ENCODE peak calls at places on chromosomes 7 and 10, in six cellular contexts. B is breast epithelium; L is HFF-Myc; R is CD4-positive, alpha-beta T cell; S is tibial artery; Z is K562. J is an unnamed sample.

GRCh38 chr10:96413151-96413787 is 54.5 kb upstream of the OPALIN start:
- DNase-seq in B (no peak), L (no peak), R (no peak), S (peak), Z (peak), J (peak)

GRCh38 chr10:128049226-128050010 is 76.8 kb downstream of the MKI67 start:
- DNase-seq in B (no peak), L (no peak), R (no peak), S (no peak), Z (no peak), J (no peak)

GRCh38 chr10:124532106-124532641 is 70.6 kb downstream of the LHPP start:
- DNase-seq in B (no peak), L (no peak), R (no peak), S (no peak), Z (peak), J (peak)

GRCh38 chr7:124992881-124993562 is 63.4 kb upstream of the POT1 start:
- DNase-seq in B (no peak), L (no peak), R (no peak), S (peak), Z (peak), J (no peak)

GRCh38 chr7:124701955-124702354 is 63.6 kb downstream of the GPR37 start:
- DNase-seq in B (no peak), L (no peak), R (no peak), S (no peak), Z (no peak), J (no peak)

GRCh38 chr10:69783515-69783914 is 18.2 kb upstream of the COL13A1 start:
- DNase-seq in B (no peak), L (no peak), R (no peak), S (no peak), Z (no peak), J (no peak)

GRCh38 chr10:131930586-131931330 is 29.9 kb downstream of the PPP2R2D start:
- DNase-seq in B (no peak), L (no peak), R (no peak), S (no peak), Z (no peak), J (no peak)

GRCh38 chr10:3668276-3668960 is 116.6 kb downstream of the KLF6 start:
- DNase-seq in B (no peak), L (peak), R (peak), S (no peak), Z (peak), J (peak)

GRCh38 chr7:127704211-127704610 is 52.2 kb downstream of the SND1 start:
- DNase-seq in B (no peak), L (no peak), R (no peak), S (no peak), Z (no peak), J (no peak)

GRCh38 chr10:35422236-35422635 is 85.9 kb downstream of the CCNY start:
- DNase-seq in B (no peak), L (no peak), R (no peak), S (no peak), Z (no peak), J (no peak)

GRCh38 chr10:69802424-69803161 is 887 bp downstream of the COL13A1 start:
- DNase-seq in B (no peak), L (no peak), R (no peak), S (peak), Z (no peak), J (peak)

GRCh38 chr7:805261-805660 is 27.0 kb upstream of the SUN1 start:
- DNase-seq in B (no peak), L (no peak), R (no peak), S (no peak), Z (no peak), J (no peak)

GRCh38 chr10:108095932-108096925 is 931.7 kb upstream of the SORCS1 start:
- DNase-seq in B (no peak), L (no peak), R (no peak), S (no peak), Z (no peak), J (no peak)

GRCh38 chr7:105724688-105725087 is 143.4 kb upstream of the EFCAB10 start:
- DNase-seq in B (no peak), L (no peak), R (no peak), S (no peak), Z (no peak), J (no peak)

GRCh38 chr7:34165927-34166550 is 260.7 kb downstream of the BMPER start:
- DNase-seq in B (no peak), L (no peak), R (no peak), S (no peak), Z (no peak), J (peak)

GRCh38 chr10:6203331-6204062 is 765 bp downstream of the PFKFB3 start:
- DNase-seq in B (no peak), L (no peak), R (peak), S (peak), Z (peak), J (peak)

GRCh38 chr10:79282388-79282787 is 64.9 kb upstream of the PPIF start:
- DNase-seq in B (no peak), L (no peak), R (no peak), S (no peak), Z (no peak), J (no peak)

GRCh38 chr7:47846117-47846836 is 102.0 kb downstream of the PKD1L1 start:
- DNase-seq in B (no peak), L (no peak), R (no peak), S (no peak), Z (no peak), J (no peak)

GRCh38 chr7:80393786-80394185 is 118.1 kb downstream of the GNAT3 start:
- DNase-seq in B (no peak), L (no peak), R (no peak), S (no peak), Z (no peak), J (no peak)

GRCh38 chr7:80386686-80387085 is 125.2 kb downstream of the GNAT3 start:
- DNase-seq in B (no peak), L (no peak), R (no peak), S (no peak), Z (no peak), J (no peak)

GRCh38 chr7:80387634-80388033 is 124.2 kb downstream of the GNAT3 start:
- DNase-seq in B (no peak), L (no peak), R (no peak), S (no peak), Z (no peak), J (no peak)

GRCh38 chr7:80392229-80393169 is 119.4 kb downstream of the GNAT3 start:
- DNase-seq in B (no peak), L (no peak), R (no peak), S (no peak), Z (no peak), J (no peak)
- TF ChIP-seq CTCF in B (peak), L (peak), R (peak), S (peak), Z (no peak), J (peak)

DNA sequence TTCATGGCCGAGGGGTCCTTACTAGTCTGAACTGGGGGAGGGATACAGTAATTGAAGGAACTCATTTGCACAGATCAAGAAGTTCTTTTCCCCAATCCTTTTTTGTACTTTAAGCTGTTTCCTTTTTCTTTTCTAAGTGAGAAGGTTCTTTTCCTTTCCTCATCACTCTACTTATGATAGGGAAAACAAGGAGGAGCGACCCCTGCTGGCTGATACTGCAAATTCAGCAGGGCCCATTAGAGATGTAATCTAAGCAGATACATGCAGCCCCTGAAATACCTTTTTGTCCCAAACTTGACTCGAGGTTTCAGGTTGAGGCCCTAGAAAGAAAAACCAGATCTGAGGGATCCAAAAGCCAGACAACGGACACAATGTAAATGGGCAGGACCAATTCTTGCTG is 305.5 kb downstream of the DNAJB9 start:
- DNase-seq in B (no peak), L (peak), R (no peak), S (no peak), Z (peak), J (no peak)
- TF ChIP-seq CTCF in B (no peak), L (peak), R (no peak), S (no peak), Z (no peak), J (no peak)

DNA sequence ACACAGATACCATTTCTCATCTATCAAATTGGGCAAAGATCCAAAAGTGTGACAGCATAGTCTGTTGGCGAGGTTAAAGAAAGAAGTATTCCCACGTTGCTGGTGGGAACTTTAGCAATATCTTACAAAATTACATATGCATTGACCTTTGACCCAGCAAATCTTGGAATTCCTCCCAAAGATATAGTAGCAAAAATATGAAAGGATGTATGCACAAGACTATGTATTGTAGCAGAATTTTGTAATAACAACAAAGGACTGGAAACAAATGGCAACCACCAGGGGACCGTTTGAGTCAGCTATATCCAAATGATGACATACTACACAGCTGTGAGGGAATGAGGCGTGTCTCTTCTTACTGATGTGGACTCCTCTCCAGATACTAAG is 50.2 kb downstream of the KCNH2 start:
- DNase-seq in B (no peak), L (no peak), R (no peak), S (no peak), Z (peak), J (no peak)
- TF ChIP-seq CTCF in B (no peak), L (no peak), R (no peak), S (no peak), Z (peak), J (no peak)

GRCh38 chr7:116495737-116496136 is 3.8 kb upstream of the CAV2 start:
- DNase-seq in B (no peak), L (no peak), R (no peak), S (no peak), Z (no peak), J (no peak)
- TF ChIP-seq CTCF in B (no peak), L (no peak), R (no peak), S (no peak), Z (no peak), J (no peak)

DNA sequence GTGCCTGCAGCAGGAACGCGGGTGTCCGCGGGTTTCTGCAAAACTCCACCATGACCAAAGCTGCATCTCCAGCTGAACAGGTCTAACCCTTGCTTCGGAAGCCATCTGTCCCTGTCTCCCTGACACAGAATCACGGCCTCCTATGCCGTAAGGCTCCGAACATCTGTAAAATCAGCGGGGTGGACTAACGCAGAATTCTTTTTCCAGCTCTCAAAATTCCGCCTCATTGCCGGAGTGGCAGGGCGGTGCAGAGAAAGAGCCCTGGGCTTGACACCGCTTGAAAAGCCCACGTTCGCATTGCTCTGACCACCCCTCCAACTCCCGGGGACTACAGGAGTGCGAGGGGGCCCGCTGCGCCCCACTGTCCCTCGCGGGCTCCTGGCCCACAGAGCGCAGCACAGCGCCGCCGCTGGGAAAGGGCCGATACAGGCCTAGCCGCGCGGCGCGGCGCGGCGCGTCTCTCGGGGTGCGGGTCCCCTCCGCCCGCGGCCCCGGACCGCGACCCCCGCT is 409 bp downstream of the DNMBP start:
- DNase-seq in B (no peak), L (no peak), R (no peak), S (no peak), Z (no peak), J (peak)
- TF ChIP-seq CTCF in B (no peak), L (peak), R (peak), S (peak), Z (peak), J (no peak)

J was measured in endothelial cell.